ENCODE peak calls at places on chromosomes 2 and 18, in five cellular contexts. Z is upper lobe of right lung; E is colonic mucosa; L is HL-60; G is CD8-positive, alpha-beta T cell. O is an unnamed sample.
A peak's percentile ranks its signal among the peaks of the same experiment; 100 is the strongest.

GRCh38 chr18:12821408-12821807 is 62.6 kb downstream of the PTPN2 start:
- DNase-seq in G (no peak), Z (no peak), E (no peak), L (no peak), O (no peak)

GRCh38 chr2:239002960-239003932 is 155.4 kb downstream of the TWIST2 start:
- DNase-seq in G (no peak), L (no peak), Z (peak; percentile 52), E (peak; percentile 35), O (no peak)

GRCh38 chr2:74894261-74895030 is 60.5 kb downstream of the HK2 start:
- DNase-seq in Z (no peak), L (no peak), G (no peak), E (no peak), O (no peak)

GRCh38 chr18:56702946-56703345 is 51.8 kb downstream of the WDR7 start:
- DNase-seq in G (no peak), L (peak; percentile 15), Z (no peak), E (peak; percentile 22), O (no peak)

GRCh38 chr18:80086281-80086680 is 22.8 kb upstream of the ADNP2 start:
- DNase-seq in Z (no peak), L (no peak), G (no peak), E (no peak), O (no peak)

GRCh38 chr2:112239862-112240261 is 15.0 kb downstream of the ZC3H8 start:
- DNase-seq in Z (no peak), G (no peak), L (no peak), E (no peak), O (no peak)

GRCh38 chr2:190653931-190654330 is 5.0 kb downstream of the NAB1 start:
- DNase-seq in G (no peak), E (no peak), L (no peak), Z (no peak), O (no peak)

GRCh38 chr2:190301032-190301431 is 18.6 kb downstream of the HIBCH start:
- DNase-seq in Z (no peak), E (no peak), G (no peak), L (no peak), O (no peak)

GRCh38 chr2:29462293-29462692 is 347.1 kb downstream of the CLIP4 start:
- DNase-seq in E (no peak), Z (no peak), G (no peak), L (no peak), O (no peak)

GRCh38 chr2:178392215-178392614 is 58.8 kb downstream of the PRKRA start:
- DNase-seq in L (no peak), E (no peak), Z (no peak), G (no peak), O (no peak)

GRCh38 chr2:222950886-222951285 is 90.0 kb downstream of the ACSL3 start:
- DNase-seq in Z (no peak), G (no peak), L (no peak), E (no peak), O (no peak)

GRCh38 chr2:173998386-173998785 is 33.2 kb upstream of the SP3 start:
- DNase-seq in L (peak; percentile 42), E (no peak), G (no peak), Z (no peak), O (no peak)

GRCh38 chr2:20486571-20486970 is 39.7 kb downstream of the RHOB start:
- DNase-seq in G (no peak), E (no peak), L (no peak), Z (no peak), O (no peak)

GRCh38 chr2:240597419-240598181 is 11.1 kb downstream of the CAPN10 start:
- DNase-seq in E (no peak), L (no peak), Z (peak; percentile 58), G (no peak), O (no peak)

GRCh38 chr2:151401149-151401548 is 8.6 kb upstream of the RIF1 start:
- DNase-seq in E (no peak), G (no peak), Z (no peak), L (no peak), O (no peak)

GRCh38 chr2:67341336-67341735 is 55.8 kb upstream of the ETAA1 start:
- DNase-seq in L (no peak), E (no peak), G (no peak), Z (no peak), O (no peak)

GRCh38 chr18:36516726-36517125 is 219.2 kb downstream of the FHOD3 start:
- DNase-seq in Z (no peak), G (no peak), E (no peak), L (no peak), O (no peak)

GRCh38 chr18:36511791-36512352 is 214.4 kb downstream of the FHOD3 start:
- DNase-seq in E (peak; percentile 50), G (no peak), L (no peak), Z (no peak), O (no peak)

GRCh38 chr18:36516258-36516657 is 218.7 kb downstream of the FHOD3 start:
- DNase-seq in Z (no peak), E (no peak), L (no peak), G (no peak), O (no peak)

GRCh38 chr18:36518839-36519238 is 221.3 kb downstream of the FHOD3 start:
- DNase-seq in Z (no peak), G (no peak), L (no peak), E (no peak), O (no peak)

DNA sequence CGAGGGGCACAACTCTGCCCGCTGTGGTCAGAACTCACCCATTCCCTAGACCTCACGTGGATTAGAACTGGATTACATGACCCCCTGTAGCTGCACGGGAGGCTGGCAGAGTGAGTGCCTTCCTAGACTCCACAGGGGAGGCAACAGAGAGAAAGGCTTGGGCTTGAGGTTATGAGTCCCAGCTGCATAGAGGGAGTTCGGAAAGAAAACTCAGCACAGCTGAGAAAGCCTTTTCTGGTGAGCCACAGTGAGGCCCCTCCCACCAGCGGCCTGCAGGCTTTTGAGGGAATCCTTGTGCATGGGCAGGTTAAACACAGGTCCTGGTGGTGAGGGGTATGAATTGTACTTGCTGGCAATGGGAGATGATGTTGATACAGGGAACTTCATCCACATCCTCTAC is 217.3 kb downstream of the FHOD3 start:
- DNase-seq in E (no peak), G (no peak), Z (no peak), L (no peak), O (no peak)
- TF ChIP-seq CTCF in E (no peak), G (no peak), Z (no peak), L (no peak), O (no peak)

GRCh38 chr2:135821190-135821589 is 15.8 kb downstream of the LCT start:
- DNase-seq in Z (no peak), L (no peak), G (no peak), E (no peak), O (no peak)

GRCh38 chr2:135820003-135820618 is 16.9 kb downstream of the LCT start:
- DNase-seq in E (no peak), G (peak; percentile 64), Z (no peak), L (no peak), O (no peak)

GRCh38 chr2:135817466-135817865 is 19.5 kb downstream of the LCT start:
- DNase-seq in G (no peak), L (no peak), E (no peak), Z (no peak), O (no peak)

GRCh38 chr2:135817946-135818345 is 19.0 kb downstream of the LCT start:
- DNase-seq in E (no peak), G (no peak), L (no peak), Z (no peak), O (no peak)

DNA sequence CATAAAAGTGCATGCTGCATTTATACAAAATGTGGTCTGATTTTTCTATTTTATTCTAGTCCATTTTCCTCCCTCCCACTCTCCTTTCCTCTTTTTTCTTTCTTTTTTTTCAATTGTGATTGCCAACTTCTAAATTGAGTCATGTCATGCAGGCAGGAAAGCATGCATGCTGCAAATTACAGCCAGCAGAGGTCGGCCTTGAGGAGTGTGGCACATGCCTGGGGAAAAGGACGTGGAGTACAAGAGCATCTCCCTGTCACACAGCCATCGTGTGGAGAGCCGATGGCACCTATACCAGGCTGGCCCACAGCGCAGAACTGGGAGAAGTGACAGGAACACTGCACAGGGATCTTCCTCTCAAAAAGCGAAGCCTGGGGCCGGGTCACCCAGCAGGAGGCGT is 17.8 kb downstream of the LCT start:
- DNase-seq in G (no peak), L (no peak), E (no peak), Z (no peak), O (no peak)
- TF ChIP-seq CTCF in G (no peak), L (peak; percentile 37), E (peak; percentile 20), Z (no peak), O (no peak)

GRCh38 chr2:80326214-80326613 is 21.7 kb upstream of the LRRTM1 start:
- DNase-seq in G (no peak), Z (no peak), E (no peak), L (no peak), O (no peak)
- TF ChIP-seq CTCF in G (no peak), Z (peak; percentile 34), E (no peak), L (no peak), O (no peak)

GRCh38 chr18:57819671-57820460 is 16.8 kb upstream of the ATP8B1 start:
- DNase-seq in L (peak; percentile 46), G (no peak), Z (peak; percentile 69), E (peak; percentile 89), O (no peak)

GRCh38 chr18:57814555-57814954 is 11.4 kb upstream of the ATP8B1 start:
- DNase-seq in G (no peak), L (no peak), Z (no peak), E (no peak), O (no peak)

GRCh38 chr18:57819119-57819518 is 16.0 kb upstream of the ATP8B1 start:
- DNase-seq in G (no peak), L (no peak), Z (no peak), E (no peak), O (no peak)

GRCh38 chr18:57813245-57813644 is 10.1 kb upstream of the ATP8B1 start:
- DNase-seq in E (no peak), L (no peak), Z (no peak), G (no peak), O (no peak)

DNA sequence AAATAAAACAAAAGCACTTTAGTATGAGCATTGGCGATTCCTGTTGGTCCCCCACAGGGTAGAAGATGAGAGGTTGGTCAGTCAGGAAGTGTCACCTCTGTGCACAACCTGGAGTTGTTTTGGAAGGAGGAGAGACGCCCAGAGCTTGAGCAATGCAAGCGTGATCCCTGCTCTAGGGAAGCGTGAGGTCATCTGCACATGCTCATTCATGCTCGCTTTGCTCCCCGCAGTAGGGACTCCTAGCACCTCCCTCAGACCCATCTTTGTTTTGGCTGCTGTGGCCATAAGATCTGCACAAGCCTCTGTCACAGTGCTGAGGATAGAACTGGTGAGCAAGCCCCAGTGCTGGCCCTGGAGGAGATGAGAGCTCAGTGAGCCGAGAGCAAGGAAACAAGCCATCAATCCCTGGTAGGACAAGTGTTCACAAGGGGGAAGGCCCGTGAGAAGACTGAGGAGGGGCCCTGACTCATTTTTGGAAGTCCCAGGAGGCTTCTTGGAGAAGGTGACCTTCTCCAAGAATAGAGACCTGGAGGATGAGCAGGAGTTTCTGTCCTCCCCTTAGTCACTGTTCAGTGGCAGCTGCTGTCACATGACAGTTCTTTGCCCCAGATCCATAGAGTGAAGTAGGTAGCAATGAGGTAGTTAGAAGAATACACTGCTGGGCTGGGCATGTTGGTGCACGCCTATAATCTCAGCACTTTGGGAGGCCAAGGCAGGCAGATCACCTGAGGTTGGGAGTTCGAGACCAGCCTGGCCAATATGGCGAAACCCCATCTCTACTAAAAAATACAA is 13.3 kb upstream of the ATP8B1 start:
- DNase-seq in L (no peak), G (no peak), Z (no peak), E (no peak), O (no peak)
- TF ChIP-seq CTCF in L (no peak), G (no peak), Z (no peak), E (no peak), O (no peak)

GRCh38 chr2:177282787-177283533 is 18.4 kb upstream of the NFE2L2 start:
- DNase-seq in G (no peak), E (no peak), Z (no peak), L (no peak), O (no peak)
- TF ChIP-seq CTCF in G (no peak), E (no peak), Z (no peak), L (no peak), O (no peak)